ENCODE peak calls at places on chromosomes 12 and 14, in six cellular contexts. One of them, this sample, is unnamed.

GRCh38 chr12:119463211-119463914 is 128.8 kb downstream of the CCDC60 start:
- DNase-seq in left cardiac atrium: no peak
- DNase-seq in foreskin fibroblast: no peak
- DNase-seq in ecto neural progenitor cell: no peak
- DNase-seq in IMR-90: no peak
- DNase-seq in body of pancreas: no peak
- DNase-seq in this sample: no peak

GRCh38 chr12:116264525-116265070 is 12.9 kb downstream of the MED13L start:
- DNase-seq in left cardiac atrium: no peak
- DNase-seq in foreskin fibroblast: no peak
- DNase-seq in ecto neural progenitor cell: no peak
- DNase-seq in IMR-90: no peak
- DNase-seq in body of pancreas: no peak
- DNase-seq in this sample: no peak

GRCh38 chr12:69240625-69240984 is 1.2 kb downstream of the CPSF6 start:
- DNase-seq in left cardiac atrium: no peak
- DNase-seq in foreskin fibroblast: peak; percentile 17
- DNase-seq in ecto neural progenitor cell: no peak
- DNase-seq in IMR-90: peak; percentile 11
- DNase-seq in body of pancreas: no peak
- DNase-seq in this sample: no peak

GRCh38 chr12:66087365-66087943 is 43.1 kb downstream of the LLPH start:
- DNase-seq in left cardiac atrium: peak; percentile 55
- DNase-seq in foreskin fibroblast: peak; percentile 86
- DNase-seq in ecto neural progenitor cell: peak; percentile 63
- DNase-seq in IMR-90: peak; percentile 88
- DNase-seq in body of pancreas: peak; percentile 59
- DNase-seq in this sample: peak; percentile 55

GRCh38 chr12:54870617-54871016 is 16.3 kb downstream of the MUCL1 start:
- DNase-seq in left cardiac atrium: no peak
- DNase-seq in foreskin fibroblast: no peak
- DNase-seq in ecto neural progenitor cell: no peak
- DNase-seq in IMR-90: no peak
- DNase-seq in body of pancreas: no peak
- DNase-seq in this sample: no peak

GRCh38 chr12:53219116-53219955 is 12.3 kb upstream of the ITGB7 start:
- DNase-seq in left cardiac atrium: peak; percentile 63
- DNase-seq in foreskin fibroblast: peak; percentile 76
- DNase-seq in ecto neural progenitor cell: peak; percentile 58
- DNase-seq in IMR-90: peak; percentile 66
- DNase-seq in body of pancreas: no peak
- DNase-seq in this sample: peak; percentile 75

GRCh38 chr14:26984318-26985177 is 386.7 kb upstream of the NOVA1 start:
- DNase-seq in left cardiac atrium: peak; percentile 52
- DNase-seq in foreskin fibroblast: peak; percentile 82
- DNase-seq in ecto neural progenitor cell: peak; percentile 67
- DNase-seq in IMR-90: peak; percentile 31
- DNase-seq in body of pancreas: peak; percentile 73
- DNase-seq in this sample: peak; percentile 2

GRCh38 chr14:92531151-92531873 is 17.7 kb downstream of the RIN3 start:
- DNase-seq in left cardiac atrium: no peak
- DNase-seq in foreskin fibroblast: no peak
- DNase-seq in ecto neural progenitor cell: no peak
- DNase-seq in IMR-90: no peak
- DNase-seq in body of pancreas: no peak
- DNase-seq in this sample: no peak

GRCh38 chr12:13973981-13974380 is 7.4 kb downstream of the GRIN2B start:
- DNase-seq in left cardiac atrium: no peak
- DNase-seq in foreskin fibroblast: no peak
- DNase-seq in ecto neural progenitor cell: no peak
- DNase-seq in IMR-90: no peak
- DNase-seq in body of pancreas: peak; percentile 30
- DNase-seq in this sample: no peak

GRCh38 chr12:51449569-51450246 is 25.1 kb downstream of the SLC4A8 start:
- DNase-seq in left cardiac atrium: no peak
- DNase-seq in foreskin fibroblast: peak; percentile 70
- DNase-seq in ecto neural progenitor cell: no peak
- DNase-seq in IMR-90: peak; percentile 39
- DNase-seq in body of pancreas: no peak
- DNase-seq in this sample: no peak

GRCh38 chr12:3456809-3457208 is 34.2 kb upstream of the PRMT8 start:
- DNase-seq in left cardiac atrium: no peak
- DNase-seq in foreskin fibroblast: no peak
- DNase-seq in ecto neural progenitor cell: peak; percentile 79
- DNase-seq in IMR-90: no peak
- DNase-seq in body of pancreas: no peak
- DNase-seq in this sample: no peak

GRCh38 chr12:77062846-77063461 is 2.4 kb downstream of the E2F7 start:
- DNase-seq in left cardiac atrium: peak; percentile 45
- DNase-seq in foreskin fibroblast: peak; percentile 75
- DNase-seq in ecto neural progenitor cell: no peak
- DNase-seq in IMR-90: peak; percentile 87
- DNase-seq in body of pancreas: no peak
- DNase-seq in this sample: peak; percentile 76

GRCh38 chr14:58533417-58533816 is 104.3 kb upstream of the DACT1 start:
- DNase-seq in left cardiac atrium: peak; percentile 24
- DNase-seq in foreskin fibroblast: peak; percentile 31
- DNase-seq in ecto neural progenitor cell: no peak
- DNase-seq in IMR-90: no peak
- DNase-seq in body of pancreas: no peak
- DNase-seq in this sample: peak; percentile 6

GRCh38 chr14:26276757-26277156 is 321.1 kb downstream of the NOVA1 start:
- DNase-seq in left cardiac atrium: no peak
- DNase-seq in foreskin fibroblast: no peak
- DNase-seq in ecto neural progenitor cell: peak; percentile 50
- DNase-seq in IMR-90: no peak
- DNase-seq in body of pancreas: no peak
- DNase-seq in this sample: no peak

GRCh38 chr14:62118461-62118860 is 356.2 kb downstream of the SNAPC1 start:
- DNase-seq in left cardiac atrium: no peak
- DNase-seq in foreskin fibroblast: no peak
- DNase-seq in ecto neural progenitor cell: no peak
- DNase-seq in IMR-90: no peak
- DNase-seq in body of pancreas: no peak
- DNase-seq in this sample: no peak

GRCh38 chr14:68523994-68524725 is 268.7 kb downstream of the ZFP36L1 start:
- DNase-seq in left cardiac atrium: no peak
- DNase-seq in foreskin fibroblast: peak; percentile 66
- DNase-seq in ecto neural progenitor cell: peak; percentile 23
- DNase-seq in IMR-90: no peak
- DNase-seq in body of pancreas: peak; percentile 61
- DNase-seq in this sample: no peak

GRCh38 chr12:60689137-60689536 is 1093.3 kb downstream of the SLC16A7 start:
- DNase-seq in left cardiac atrium: no peak
- DNase-seq in foreskin fibroblast: no peak
- DNase-seq in ecto neural progenitor cell: no peak
- DNase-seq in IMR-90: no peak
- DNase-seq in body of pancreas: no peak
- DNase-seq in this sample: no peak